ENCODE peak calls at places on chromosomes 13 and 19, in five cellular contexts. N is GM23338, Z is ACHN, H is frontal cortex, B is DMS 273 treated with DMSO at 0.1 percent for 48 hours. D is an unnamed sample.
A peak's percentile ranks its signal among the peaks of the same experiment; 100 is the strongest.

GRCh38 chr19:38210458-38210987 is 13.5 kb downstream of the DPF1 start:
- DNase-seq in B (no peak), Z (no peak), N (peak; percentile 97), H (peak; percentile 75), D (no peak)

GRCh38 chr13:29958476-29958875 is 108.1 kb upstream of the UBL3 start:
- DNase-seq in H (no peak), N (no peak), Z (no peak), B (no peak), D (no peak)

GRCh38 chr13:45830121-45830520 is 21.4 kb downstream of the SIAH3 start:
- DNase-seq in N (no peak), B (no peak), H (no peak), Z (no peak), D (no peak)

GRCh38 chr19:27828781-27829275 is 1384.1 kb downstream of the UQCRFS1 start:
- DNase-seq in N (no peak), H (no peak), B (no peak), Z (no peak), D (no peak)

GRCh38 chr13:40539954-40540706 is 126.3 kb downstream of the FOXO1 start:
- DNase-seq in N (peak; percentile 83), H (no peak), B (no peak), Z (peak; percentile 64), D (no peak)

GRCh38 chr19:6074709-6075403 is 35.4 kb downstream of the RFX2 start:
- DNase-seq in B (no peak), N (no peak), H (no peak), Z (no peak), D (no peak)

GRCh38 chr13:99287544-99287943 is 19.7 kb downstream of the GPR183 start:
- DNase-seq in N (no peak), B (no peak), Z (no peak), H (no peak), D (peak; percentile 65)

GRCh38 chr19:51375504-51376221 is 3.2 kb upstream of the NKG7 start:
- DNase-seq in Z (no peak), N (no peak), H (no peak), B (no peak), D (no peak)

GRCh38 chr13:104006625-104007061 is 940.4 kb upstream of the SLC10A2 start:
- DNase-seq in B (no peak), N (no peak), H (no peak), Z (no peak), D (no peak)

GRCh38 chr13:100673831-100674362 is 698 bp downstream of the TMTC4 start:
- DNase-seq in Z (peak; percentile 77), B (no peak), N (peak; percentile 43), H (peak; percentile 76), D (no peak)

GRCh38 chr19:17457621-17458020 is 3.1 kb downstream of the NXNL1 start:
- DNase-seq in Z (no peak), H (no peak), B (no peak), N (no peak), D (no peak)

GRCh38 chr13:46354143-46355087 is 32.6 kb downstream of the RUBCNL start:
- DNase-seq in N (no peak), B (no peak), Z (peak; percentile 90), H (no peak), D (no peak)

GRCh38 chr19:16197188-16197621 is 506 bp upstream of the AP1M1 start:
- DNase-seq in Z (peak; percentile 11), N (no peak), H (no peak), B (no peak), D (no peak)

GRCh38 chr13:110283661-110284516 is 23.1 kb downstream of the COL4A1 start:
- DNase-seq in N (no peak), H (no peak), Z (no peak), B (no peak), D (no peak)

GRCh38 chr13:44232729-44233128 is 140.9 kb upstream of the SERP2 start:
- DNase-seq in Z (no peak), H (no peak), B (no peak), N (no peak), D (no peak)

GRCh38 chr19:42465827-42466280 is 23.1 kb upstream of the CXCL17 start:
- DNase-seq in N (no peak), H (no peak), Z (no peak), B (no peak), D (no peak)

GRCh38 chr13:34000955-34001354 is 183.0 kb downstream of the RFC3 start:
- DNase-seq in H (no peak), B (no peak), N (no peak), Z (no peak), D (no peak)

GRCh38 chr19:1528596-1529429 is 4.9 kb downstream of the PLK5 start:
- DNase-seq in B (no peak), H (no peak), Z (no peak), N (no peak), D (no peak)

GRCh38 chr13:113671066-113672001 is 4.3 kb downstream of the GRK1 start:
- DNase-seq in B (no peak), N (no peak), H (no peak), Z (no peak), D (no peak)

GRCh38 chr13:99335603-99336002 is 28.4 kb upstream of the GPR183 start:
- DNase-seq in Z (no peak), B (no peak), N (peak; percentile 40), H (no peak), D (no peak)

GRCh38 chr13:64429691-64430090 is 2800.4 kb downstream of the PCDH9 start:
- DNase-seq in H (no peak), B (no peak), N (no peak), Z (no peak), D (no peak)

GRCh38 chr13:106349080-106349841 is 186.2 kb downstream of the EFNB2 start:
- DNase-seq in H (peak; percentile 12), Z (peak; percentile 27), B (no peak), N (peak; percentile 62), D (peak; percentile 23)

GRCh38 chr13:99256709-99257108 is 1.5 kb downstream of the GPR18 start:
- DNase-seq in Z (no peak), N (no peak), H (no peak), B (no peak), D (no peak)

GRCh38 chr13:77370888-77371287 is 44.0 kb upstream of the MYCBP2 start:
- DNase-seq in N (no peak), Z (no peak), B (no peak), H (no peak), D (no peak)

GRCh38 chr19:5172859-5173577 is 167.6 kb downstream of the PTPRS start:
- DNase-seq in Z (peak; percentile 31), H (no peak), N (no peak), B (no peak), D (no peak)

GRCh38 chr19:48818234-48818823 is 7.5 kb upstream of the BCAT2 start:
- DNase-seq in Z (no peak), B (no peak), H (no peak), N (no peak), D (no peak)

GRCh38 chr19:10061717-10062310 is 24.3 kb upstream of the SHFL start:
- DNase-seq in N (peak; percentile 69), Z (peak; percentile 24), H (no peak), B (no peak), D (no peak)

GRCh38 chr13:109363431-109363830 is 423.0 kb downstream of the IRS2 start:
- DNase-seq in Z (no peak), B (no peak), N (no peak), H (no peak), D (no peak)

GRCh38 chr19:42589792-42590191 is 4.9 kb downstream of the CEACAM8 start:
- DNase-seq in Z (no peak), N (no peak), H (no peak), B (no peak), D (no peak)

GRCh38 chr13:29746167-29746677 is 104.2 kb downstream of the UBL3 start:
- DNase-seq in N (no peak), B (no peak), Z (no peak), H (no peak), D (no peak)

GRCh38 chr19:42926781-42927180 is 9.1 kb upstream of the PSG6 start:
- DNase-seq in Z (no peak), N (no peak), H (no peak), B (no peak), D (no peak)

GRCh38 chr19:18002347-18002850 is 5.6 kb upstream of the ARRDC2 start:
- DNase-seq in H (no peak), Z (no peak), B (no peak), N (no peak), D (no peak)

GRCh38 chr19:29819986-29820385 is 8.2 kb downstream of the CCNE1 start:
- DNase-seq in B (no peak), N (no peak), Z (no peak), H (no peak), D (no peak)

GRCh38 chr13:35727881-35728280 is 251.4 kb upstream of the MAB21L1 start:
- DNase-seq in Z (no peak), N (no peak), B (no peak), H (no peak), D (peak; percentile 56)

GRCh38 chr19:48443731-48444128 is 2.1 kb upstream of the GRWD1 start:
- DNase-seq in N (peak; percentile 31), B (no peak), H (no peak), Z (no peak), D (no peak)

GRCh38 chr13:21871302-21871862 is 200.5 kb downstream of the FGF9 start:
- DNase-seq in B (no peak), Z (no peak), H (no peak), N (no peak), D (no peak)

GRCh38 chr13:113726961-113727411 is 32.0 kb upstream of the TMEM255B start:
- DNase-seq in H (no peak), N (no peak), B (peak; percentile 1), Z (peak; percentile 54), D (no peak)

GRCh38 chr19:6279620-6279930 is 200 bp downstream of the MLLT1 start:
- DNase-seq in Z (no peak), N (no peak), H (no peak), B (no peak), D (no peak)

GRCh38 chr13:88704600-88705275 is 1033.6 kb downstream of the SLITRK5 start:
- DNase-seq in B (no peak), H (no peak), Z (no peak), N (no peak), D (no peak)

D was measured in NCI-H446.